ENCODE peak calls at places on chromosomes 2 and 18, in five cellular contexts. J is RWPE1, O is GM13977, C is substantia nigra, V is NCI-H2029. B is an unnamed sample.

GRCh38 chr2:127690696-127691095 is 10.6 kb upstream of the SFT2D3 start:
- DNase-seq in J (no peak), O (no peak), C (no peak), V (no peak), B (no peak)

GRCh38 chr2:170715932-170716777 is 1.0 kb downstream of the SP5 start:
- DNase-seq in J (peak), O (peak), C (no peak), V (no peak), B (no peak)

GRCh38 chr2:37997629-37998028 is 72.5 kb downstream of the RMDN2 start:
- DNase-seq in J (no peak), O (no peak), C (no peak), V (no peak), B (no peak)

GRCh38 chr2:163919717-163920116 is 183.9 kb upstream of the FIGN start:
- DNase-seq in J (no peak), O (no peak), C (no peak), V (no peak), B (no peak)

GRCh38 chr2:223925106-223925505 is 20.0 kb downstream of the WDFY1 start:
- DNase-seq in J (no peak), O (no peak), C (no peak), V (no peak), B (no peak)

GRCh38 chr2:181952413-181953226 is 33.0 kb upstream of the PPP1R1C start:
- DNase-seq in J (no peak), O (no peak), C (no peak), V (no peak), B (no peak)

GRCh38 chr2:203804070-203804469 is 63.5 kb upstream of the CTLA4 start:
- DNase-seq in J (no peak), O (no peak), C (no peak), V (no peak), B (no peak)

GRCh38 chr18:9705183-9705864 is 2.8 kb upstream of the RAB31 start:
- DNase-seq in J (no peak), O (no peak), C (no peak), V (no peak), B (no peak)

GRCh38 chr18:3525870-3526420 is 76.0 kb downstream of the TGIF1 start:
- DNase-seq in J (no peak), O (peak), C (peak), V (peak), B (peak)

GRCh38 chr18:13562494-13563029 is 163.8 kb downstream of the FAM210A start:
- DNase-seq in J (no peak), O (peak), C (peak), V (no peak), B (no peak)

GRCh38 chr2:8475349-8476045 is 206.4 kb upstream of the ID2 start:
- DNase-seq in J (no peak), O (peak), C (no peak), V (peak), B (peak)

GRCh38 chr18:5196253-5197031 is 615 bp downstream of the AKAIN1 start:
- DNase-seq in J (no peak), O (no peak), C (peak), V (peak), B (peak)